ENCODE peak calls at places on chromosomes 7 and 10, in four cellular contexts. F, Y, Q and J are unnamed samples.

GRCh38 chr10:73095479-73096021 is 1.1 kb downstream of the P4HA1 start:
- DNase-seq in F (no peak), Y (no peak), Q (peak; percentile 39), J (no peak)

GRCh38 chr7:141634065-141634464 is 67.9 kb downstream of the DENND11 start:
- DNase-seq in F (no peak), Y (no peak), Q (no peak), J (no peak)

GRCh38 chr10:97333351-97333600 is 1.3 kb downstream of the FRAT2 start:
- DNase-seq in F (no peak), Y (no peak), Q (peak; percentile 58), J (peak; percentile 64)

GRCh38 chr10:20855398-20856038 is 41.6 kb downstream of the NEBL start:
- DNase-seq in F (no peak), Y (no peak), Q (peak; percentile 11), J (no peak)

GRCh38 chr10:83153714-83154113 is 985.6 kb upstream of the GHITM start:
- DNase-seq in F (no peak), Y (no peak), Q (no peak), J (no peak)

GRCh38 chr10:48749254-48749787 is 64.6 kb downstream of the WDFY4 start:
- DNase-seq in F (no peak), Y (no peak), Q (no peak), J (no peak)

GRCh38 chr10:126369125-126369708 is 19.1 kb downstream of the ADAM12 start:
- DNase-seq in F (no peak), Y (no peak), Q (no peak), J (no peak)

GRCh38 chr7:37311282-37311868 is 137.3 kb downstream of the ELMO1 start:
- DNase-seq in F (no peak), Y (no peak), Q (no peak), J (no peak)

GRCh38 chr7:74598558-74598957 is 59.0 kb upstream of the GTF2I start:
- DNase-seq in F (no peak), Y (no peak), Q (no peak), J (no peak)

GRCh38 chr7:74604326-74605020 is 53.0 kb upstream of the GTF2I start:
- DNase-seq in F (no peak), Y (no peak), Q (no peak), J (no peak)

DNA sequence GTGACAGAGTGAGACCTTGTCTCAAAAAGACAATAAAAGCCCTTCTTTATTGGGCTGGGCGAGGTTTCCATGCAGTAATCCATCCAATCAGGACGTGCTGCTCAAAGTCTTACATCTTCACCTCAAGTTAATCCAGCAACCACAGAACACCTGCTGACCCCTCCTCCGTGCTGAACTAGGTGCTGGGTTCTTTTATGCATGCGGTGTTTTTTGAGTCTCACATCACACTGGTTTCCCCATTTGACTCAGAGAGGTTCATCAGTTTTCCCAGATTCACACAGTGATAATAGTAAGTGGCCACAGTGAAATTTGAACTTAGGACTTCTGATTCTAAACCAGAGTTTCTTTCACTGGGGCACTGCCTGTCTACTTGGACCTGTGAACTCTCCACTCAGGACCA is 58.3 kb upstream of the GTF2I start:
- DNase-seq in F (no peak), Y (no peak), Q (no peak), J (no peak)
- TF ChIP-seq JUND in F (no peak), Y (no peak), Q (no peak), J (no peak)

DNA sequence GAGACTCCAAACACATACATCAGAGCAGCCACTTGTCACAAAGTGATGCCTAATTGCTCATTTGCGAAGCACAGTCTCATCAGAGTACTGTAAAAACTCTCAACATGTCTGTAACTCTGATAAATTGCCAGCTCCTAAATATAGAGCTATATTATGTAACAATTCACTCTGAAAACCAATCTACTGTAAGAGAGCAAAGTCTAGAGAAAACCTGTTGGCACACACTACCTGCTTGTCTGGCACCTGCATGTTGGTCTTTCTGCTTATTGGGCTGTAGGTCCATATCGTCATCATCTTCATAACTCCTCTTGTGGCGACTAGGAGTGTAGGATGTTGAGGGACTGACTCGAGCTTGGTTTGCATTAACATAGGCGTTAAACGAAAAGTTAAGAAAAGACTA is 19.8 kb downstream of the MCMBP start:
- DNase-seq in F (no peak), Y (no peak), Q (no peak), J (no peak)
- TF ChIP-seq JUND in F (no peak), Y (no peak), Q (no peak), J (no peak)

GRCh38 chr7:11319491-11320274 is 346.0 kb downstream of the PHF14 start:
- DNase-seq in F (no peak), Y (no peak), Q (no peak), J (no peak)
- TF ChIP-seq JUND in F (no peak), Y (no peak), Q (no peak), J (no peak)

GRCh38 chr10:133379152-133379800 is at the start of gene PAOX:
- DNase-seq in F (no peak), Y (no peak), Q (peak; percentile 93), J (peak; percentile 70)
- TF ChIP-seq JUND in F (no peak), Y (no peak), Q (no peak), J (no peak)

DNA sequence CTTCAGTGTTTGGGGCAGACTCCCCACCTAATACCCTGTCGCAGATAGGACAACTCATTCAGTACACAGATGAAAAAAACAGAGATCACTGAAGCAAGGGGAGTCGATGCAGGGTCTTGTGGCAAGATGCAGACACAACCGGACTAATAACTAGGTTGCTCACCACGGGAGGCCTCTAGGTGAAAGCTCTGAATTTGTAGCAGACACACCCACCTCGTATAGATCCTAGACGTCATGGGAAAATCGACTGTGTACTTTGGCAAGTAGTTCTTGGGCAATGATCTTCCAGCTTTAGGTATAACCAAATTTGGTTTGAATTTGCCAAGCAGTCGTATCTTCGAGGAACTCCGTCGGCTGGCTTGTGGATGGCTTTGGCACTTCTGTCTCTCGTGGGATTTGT is 88.1 kb downstream of the TCF7L2 start:
- DNase-seq in F (no peak), Y (no peak), Q (no peak), J (no peak)
- TF ChIP-seq JUND in F (no peak), Y (no peak), Q (no peak), J (no peak)

GRCh38 chr7:84821671-84822534 is 365.0 kb downstream of the SEMA3D start:
- DNase-seq in F (no peak), Y (no peak), Q (no peak), J (no peak)
- TF ChIP-seq JUND in F (no peak), Y (no peak), Q (no peak), J (no peak)

GRCh38 chr10:116801658-116802057 is 47.6 kb upstream of the ENO4 start:
- DNase-seq in F (no peak), Y (no peak), Q (no peak), J (no peak)

GRCh38 chr10:116800356-116800929 is 48.9 kb upstream of the ENO4 start:
- DNase-seq in F (no peak), Y (no peak), Q (no peak), J (no peak)

GRCh38 chr10:116796469-116796868 is 52.8 kb upstream of the ENO4 start:
- DNase-seq in F (no peak), Y (no peak), Q (no peak), J (no peak)

GRCh38 chr10:116796910-116797513 is 52.3 kb upstream of the ENO4 start:
- DNase-seq in F (peak; percentile 49), Y (peak; percentile 65), Q (peak; percentile 87), J (peak; percentile 37)

DNA sequence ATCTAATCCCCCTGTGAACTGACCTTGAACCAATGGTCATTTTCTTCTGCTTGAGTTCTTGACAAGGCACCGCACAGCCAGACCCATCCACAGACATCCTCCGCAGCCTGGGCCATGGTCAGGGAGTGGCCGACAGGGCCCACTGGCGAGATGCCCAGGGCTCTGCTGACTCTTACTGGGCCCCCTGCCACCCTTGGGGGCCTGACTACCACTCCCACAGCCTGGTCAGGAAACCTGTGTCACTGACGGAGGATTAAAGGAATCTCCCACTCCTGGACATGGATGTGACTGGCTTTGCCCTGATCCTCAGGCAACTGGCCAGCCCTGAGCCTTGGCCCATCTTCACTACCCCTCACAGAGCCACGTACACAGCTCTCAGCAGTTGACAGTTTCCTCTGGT is 50.4 kb upstream of the ENO4 start:
- DNase-seq in F (no peak), Y (no peak), Q (no peak), J (no peak)
- TF ChIP-seq JUND in F (no peak), Y (no peak), Q (no peak), J (no peak)